ENCODE peak calls at places on chromosomes 6 and 20, in five cellular contexts. I is breast epithelium, U is cardiac muscle cell, L is tibial artery, A is tibial nerve. Z is an unnamed sample. For H3K4me1, the result is how much of the 10 kb centered on the place peaks cover.

GRCh38 chr20:46438156-46438750 is 31.8 kb upstream of the ELMO2 start:
- DNase-seq in I (no peak), U (peak), L (no peak), A (no peak), Z (no peak)

GRCh38 chr6:126812651-126813050 is 305.8 kb upstream of the RSPO3 start:
- DNase-seq in I (no peak), U (peak), L (no peak), A (no peak), Z (no peak)

GRCh38 chr20:11766961-11767360 is 150.7 kb upstream of the BTBD3 start:
- DNase-seq in I (no peak), U (no peak), L (no peak), A (no peak), Z (no peak)

GRCh38 chr6:14665827-14666724 is 548.5 kb downstream of the CD83 start:
- DNase-seq in I (no peak), U (peak), L (peak), A (peak), Z (no peak)

GRCh38 chr20:53827996-53828672 is 234.5 kb upstream of the ZNF217 start:
- DNase-seq in I (no peak), U (no peak), L (no peak), A (peak), Z (peak)

GRCh38 chr6:136685540-136686108 is 106.7 kb downstream of the MAP3K5 start:
- DNase-seq in I (no peak), U (no peak), L (no peak), A (no peak), Z (no peak)

GRCh38 chr6:52497652-52498408 is 77.7 kb downstream of the EFHC1 start:
- DNase-seq in I (no peak), U (no peak), L (no peak), A (peak), Z (no peak)

GRCh38 chr6:24931296-24931695 is 4.5 kb downstream of the RIPOR2 start:
- DNase-seq in I (no peak), U (no peak), L (no peak), A (no peak), Z (peak)

GRCh38 chr6:135481786-135482369 is 15.7 kb downstream of the AHI1 start:
- DNase-seq in I (no peak), U (no peak), L (no peak), A (no peak), Z (no peak)

GRCh38 chr6:45686841-45687569 is 309.3 kb upstream of the SUPT3H start:
- DNase-seq in I (no peak), U (no peak), L (no peak), A (no peak), Z (no peak)
- H3K27ac ChIP-seq in I (no peak), U (no peak), L (no peak), A (no peak), Z (no peak)

GRCh38 chr6:159460476-159460875 is 232.6 kb downstream of the SOD2 start:
- DNase-seq in I (no peak), U (no peak), L (no peak), A (no peak), Z (no peak)
- H3K4me1 ChIP-seq in I (under half), U (under half), L (under half), A (under half), Z (under half)

GRCh38 chr20:47782091-47782490 is 3.2 kb downstream of the SULF2 start:
- DNase-seq in I (no peak), U (no peak), L (no peak), A (no peak), Z (no peak)

GRCh38 chr20:47784599-47785320 is 521 bp downstream of the SULF2 start:
- DNase-seq in I (no peak), U (peak), L (no peak), A (peak), Z (peak)

GRCh38 chr20:47781631-47782030 is 3.6 kb downstream of the SULF2 start:
- DNase-seq in I (no peak), U (no peak), L (no peak), A (no peak), Z (no peak)

GRCh38 chr20:47784256-47784598 is 1.1 kb downstream of the SULF2 start:
- DNase-seq in I (no peak), U (no peak), L (no peak), A (no peak), Z (no peak)

GRCh38 chr20:47782920-47783552 is 2.2 kb downstream of the SULF2 start:
- DNase-seq in I (no peak), U (no peak), L (no peak), A (no peak), Z (no peak)
- TF ChIP-seq CTCF in I (no peak), U (no peak), L (no peak), A (no peak), Z (no peak)

DNA sequence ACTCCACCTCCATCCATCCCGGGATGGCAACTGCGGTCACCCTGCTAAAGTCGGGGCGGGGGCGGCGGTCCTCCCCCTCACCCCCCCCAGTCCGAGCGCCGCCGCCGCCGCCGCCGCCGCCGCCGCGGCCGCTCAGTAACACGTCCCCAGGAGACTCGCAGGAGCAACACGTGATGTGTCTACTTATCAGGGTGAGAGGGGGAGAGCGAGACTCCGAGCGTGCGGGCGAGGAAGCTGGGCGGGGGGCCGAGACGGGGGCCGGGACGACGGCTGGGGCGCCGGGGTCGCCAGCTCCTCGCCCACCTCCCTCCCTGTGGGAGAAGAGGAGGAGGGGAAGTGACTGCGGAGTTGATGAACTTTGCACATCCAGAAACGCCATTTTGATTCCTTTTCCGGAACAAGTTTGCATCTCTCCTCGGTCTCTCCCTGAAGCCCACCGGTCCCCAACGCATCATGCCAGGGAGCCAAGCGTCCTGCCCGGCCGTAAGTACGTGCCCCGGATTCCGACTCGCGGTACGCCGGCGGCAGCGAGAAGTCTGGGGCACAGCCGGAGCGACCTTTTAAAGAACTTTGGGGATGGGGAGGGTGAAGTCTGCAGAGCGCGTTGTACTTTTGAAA is at the start of gene RREB1:
- DNase-seq in I (peak), U (peak), L (peak), A (peak), Z (peak)
- H3K27ac ChIP-seq in I (peak), U (peak), L (peak), A (peak), Z (peak)

Z was measured in heart right ventricle.